ENCODE peak calls at places on chromosome 12, in eight cellular contexts. One of them, this sample, is unnamed.

GRCh38 chr12:125284087-125284486 is 218.9 kb downstream of the AACS start:
- DNase-seq in LoVo: no peak
- DNase-seq in NCI-H2171 treated with DMSO at 0.1 percent for 48 hours: no peak
- DNase-seq in GOT3: no peak
- DNase-seq in iris pigment epithelial cell: no peak
- DNase-seq in HFFc6: no peak
- DNase-seq in heart left ventricle: no peak
- DNase-seq in ELF-1: no peak
- DNase-seq in this sample: no peak

GRCh38 chr12:102816816-102817434 is 100.1 kb downstream of the PAH start:
- DNase-seq in heart left ventricle: no peak
- DNase-seq in NCI-H2171 treated with DMSO at 0.1 percent for 48 hours: peak; percentile 70
- DNase-seq in LoVo: peak; percentile 43
- DNase-seq in iris pigment epithelial cell: peak; percentile 46
- DNase-seq in HFFc6: peak; percentile 36
- DNase-seq in GOT3: no peak
- DNase-seq in ELF-1: no peak
- DNase-seq in this sample: peak; percentile 3

GRCh38 chr12:121224591-121224990 is 14.7 kb downstream of the P2RX4 start:
- DNase-seq in NCI-H2171 treated with DMSO at 0.1 percent for 48 hours: no peak
- DNase-seq in ELF-1: no peak
- DNase-seq in GOT3: no peak
- DNase-seq in heart left ventricle: no peak
- DNase-seq in iris pigment epithelial cell: no peak
- DNase-seq in LoVo: no peak
- DNase-seq in HFFc6: no peak
- DNase-seq in this sample: no peak

GRCh38 chr12:56204275-56204674 is 15.0 kb upstream of the SMARCC2 start:
- DNase-seq in GOT3: no peak
- DNase-seq in heart left ventricle: no peak
- DNase-seq in ELF-1: no peak
- DNase-seq in LoVo: no peak
- DNase-seq in NCI-H2171 treated with DMSO at 0.1 percent for 48 hours: no peak
- DNase-seq in iris pigment epithelial cell: no peak
- DNase-seq in HFFc6: no peak
- DNase-seq in this sample: no peak

GRCh38 chr12:108616941-108617858 is 16.5 kb downstream of the SELPLG start:
- DNase-seq in GOT3: no peak
- DNase-seq in heart left ventricle: peak; percentile 27
- DNase-seq in iris pigment epithelial cell: peak; percentile 63
- DNase-seq in HFFc6: no peak
- DNase-seq in ELF-1: no peak
- DNase-seq in NCI-H2171 treated with DMSO at 0.1 percent for 48 hours: no peak
- DNase-seq in LoVo: no peak
- DNase-seq in this sample: peak; percentile 10

GRCh38 chr12:104057771-104058197 is 6.5 kb upstream of the HCFC2 start:
- DNase-seq in ELF-1: peak; percentile 34
- DNase-seq in heart left ventricle: no peak
- DNase-seq in GOT3: no peak
- DNase-seq in HFFc6: no peak
- DNase-seq in iris pigment epithelial cell: no peak
- DNase-seq in LoVo: peak; percentile 31
- DNase-seq in NCI-H2171 treated with DMSO at 0.1 percent for 48 hours: peak; percentile 68
- DNase-seq in this sample: no peak

GRCh38 chr12:56104815-56105476 is 587 bp downstream of the PA2G4 start:
- DNase-seq in GOT3: no peak
- DNase-seq in HFFc6: no peak
- DNase-seq in ELF-1: peak; percentile 24
- DNase-seq in heart left ventricle: no peak
- DNase-seq in iris pigment epithelial cell: peak; percentile 39
- DNase-seq in NCI-H2171 treated with DMSO at 0.1 percent for 48 hours: peak; percentile 39
- DNase-seq in LoVo: no peak
- DNase-seq in this sample: no peak

GRCh38 chr12:123288751-123289346 is 17.2 kb upstream of the CDK2AP1 start:
- DNase-seq in NCI-H2171 treated with DMSO at 0.1 percent for 48 hours: no peak
- DNase-seq in ELF-1: no peak
- DNase-seq in GOT3: no peak
- DNase-seq in LoVo: no peak
- DNase-seq in iris pigment epithelial cell: no peak
- DNase-seq in HFFc6: no peak
- DNase-seq in heart left ventricle: no peak
- DNase-seq in this sample: no peak

GRCh38 chr12:8950702-8951478 is 1.4 kb upstream of the M6PR start:
- DNase-seq in LoVo: peak; percentile 15
- DNase-seq in iris pigment epithelial cell: no peak
- DNase-seq in heart left ventricle: no peak
- DNase-seq in NCI-H2171 treated with DMSO at 0.1 percent for 48 hours: no peak
- DNase-seq in HFFc6: no peak
- DNase-seq in GOT3: no peak
- DNase-seq in ELF-1: no peak
- DNase-seq in this sample: no peak

GRCh38 chr12:14454098-14454907 is 88.8 kb downstream of the ATF7IP start:
- DNase-seq in ELF-1: peak; percentile 82
- DNase-seq in LoVo: peak; percentile 22
- DNase-seq in GOT3: no peak
- DNase-seq in HFFc6: peak; percentile 50
- DNase-seq in heart left ventricle: no peak
- DNase-seq in iris pigment epithelial cell: peak; percentile 61
- DNase-seq in NCI-H2171 treated with DMSO at 0.1 percent for 48 hours: peak; percentile 47
- DNase-seq in this sample: no peak

GRCh38 chr12:1847411-1847810 is 27.0 kb downstream of the LRTM2 start:
- DNase-seq in LoVo: no peak
- DNase-seq in heart left ventricle: no peak
- DNase-seq in GOT3: no peak
- DNase-seq in iris pigment epithelial cell: no peak
- DNase-seq in NCI-H2171 treated with DMSO at 0.1 percent for 48 hours: no peak
- DNase-seq in HFFc6: no peak
- DNase-seq in ELF-1: no peak
- DNase-seq in this sample: no peak

GRCh38 chr12:123046431-123046830 is 66.0 kb downstream of the ARL6IP4 start:
- DNase-seq in HFFc6: no peak
- DNase-seq in ELF-1: no peak
- DNase-seq in NCI-H2171 treated with DMSO at 0.1 percent for 48 hours: no peak
- DNase-seq in LoVo: no peak
- DNase-seq in iris pigment epithelial cell: no peak
- DNase-seq in GOT3: no peak
- DNase-seq in heart left ventricle: no peak
- DNase-seq in this sample: no peak